ENCODE peak calls at places on chromosomes 16 and 17, in four cellular contexts. Q is cardiac muscle cell, M is heart right ventricle, L is AG09309. E is an unnamed sample.

GRCh38 chr17:79340771-79341528 is 266.3 kb downstream of the ENGASE start:
- DNase-seq in Q (no peak), L (no peak), M (no peak), E (no peak)

GRCh38 chr17:69246726-69247375 is 18.2 kb upstream of the ABCA10 start:
- DNase-seq in Q (peak; percentile 76), L (no peak), M (no peak), E (no peak)

GRCh38 chr16:54135361-54136275 is 151.0 kb downstream of the IRX3 start:
- DNase-seq in Q (peak; percentile 71), M (no peak), L (peak; percentile 41), E (no peak)

GRCh38 chr17:83173180-83173996 is 94.0 kb downstream of the METRNL start:
- DNase-seq in L (no peak), Q (no peak), M (no peak), E (no peak)

GRCh38 chr16:27436065-27436464 is 34.1 kb downstream of the IL21R start:
- DNase-seq in Q (no peak), L (no peak), M (no peak), E (no peak)

GRCh38 chr17:7610641-7611040 is 4.1 kb downstream of the FXR2 start:
- DNase-seq in L (no peak), Q (no peak), M (no peak), E (no peak)

GRCh38 chr16:81785138-81785924 is 6.2 kb downstream of the PLCG2 start:
- DNase-seq in M (no peak), Q (no peak), L (no peak), E (no peak)

GRCh38 chr17:9904277-9905077 is 594 bp downstream of the RCVRN start:
- DNase-seq in L (no peak), Q (no peak), M (no peak), E (no peak)

GRCh38 chr17:60231234-60231633 is 81.5 kb downstream of the CA4 start:
- DNase-seq in M (no peak), L (no peak), Q (peak; percentile 57), E (no peak)

GRCh38 chr17:15456486-15456885 is 10.9 kb downstream of the CDRT4 start:
- DNase-seq in Q (no peak), L (no peak), M (no peak), E (no peak)

GRCh38 chr17:49000943-49001342 is 3.8 kb downstream of the IGF2BP1 start:
- DNase-seq in L (no peak), M (no peak), Q (no peak), E (no peak)

GRCh38 chr16:53912155-53912554 is 208.2 kb downstream of the FTO start:
- DNase-seq in M (no peak), L (no peak), Q (no peak), E (no peak)

GRCh38 chr16:9072806-9073341 is 18.6 kb upstream of the HAPSTR1 start:
- DNase-seq in M (no peak), Q (peak; percentile 81), L (peak; percentile 77), E (no peak)

GRCh38 chr16:69397821-69398521 is 12.2 kb upstream of the TERF2 start:
- DNase-seq in M (no peak), L (no peak), Q (peak; percentile 86), E (peak; percentile 57)

GRCh38 chr17:59366773-59367656 is 35.6 kb downstream of the YPEL2 start:
- DNase-seq in Q (no peak), M (no peak), L (no peak), E (no peak)

GRCh38 chr17:1713878-1714487 is 3.8 kb upstream of the TLCD2 start:
- DNase-seq in M (no peak), L (no peak), Q (peak; percentile 61), E (peak; percentile 56)
- TF ChIP-seq CTCF in M (peak; percentile 35), L (peak; percentile 31), Q (peak; percentile 43), E (no peak)

DNA sequence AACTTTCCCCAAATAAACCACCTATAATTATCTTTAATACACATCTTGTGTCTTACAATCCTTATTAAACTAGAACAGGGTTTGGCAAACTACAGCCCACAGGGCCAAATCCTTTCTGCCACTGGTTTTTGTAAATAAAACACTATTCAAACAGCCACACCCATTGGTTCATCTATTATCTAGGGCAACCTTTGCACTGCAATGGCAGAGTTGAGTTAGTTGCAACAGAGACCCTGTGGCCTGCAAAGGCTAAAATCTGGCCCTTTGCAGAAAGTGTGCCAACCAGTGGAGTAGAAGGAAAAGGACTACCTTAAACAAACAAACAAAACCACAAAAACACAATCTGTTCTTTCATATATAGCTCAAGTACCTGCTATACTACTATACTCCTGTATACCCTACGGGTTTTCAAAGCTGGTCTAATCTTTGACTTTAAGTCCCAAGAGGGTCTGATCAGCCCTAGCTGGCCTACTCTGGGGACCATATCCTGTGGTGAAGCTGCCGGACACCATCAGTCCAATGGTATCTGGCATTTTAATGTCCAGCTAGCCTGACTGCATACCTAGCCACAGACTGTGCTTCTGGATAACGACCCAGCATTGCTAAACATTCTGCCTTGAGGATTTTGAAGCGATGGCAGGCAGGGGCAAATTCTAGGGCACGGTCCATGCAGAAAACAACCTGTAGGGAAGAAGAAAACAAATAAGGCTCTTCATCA is 23.3 kb downstream of the CNP start:
- DNase-seq in M (no peak), Q (no peak), L (no peak), E (no peak)
- TF ChIP-seq CTCF in M (no peak), Q (no peak), L (no peak), E (no peak)

GRCh38 chr17:75116681-75117080 is 6.9 kb downstream of the ARMC7 start:
- DNase-seq in Q (no peak), L (no peak), M (no peak), E (no peak)

GRCh38 chr17:75113798-75114551 is 4.2 kb downstream of the ARMC7 start:
- DNase-seq in M (peak; percentile 76), Q (peak; percentile 94), L (peak; percentile 68), E (peak; percentile 89)

GRCh38 chr17:75124041-75124818 is 7.3 kb downstream of the NT5C start:
- DNase-seq in Q (peak; percentile 78), L (no peak), M (peak; percentile 50), E (no peak)

GRCh38 chr17:75115545-75115944 is 5.8 kb downstream of the ARMC7 start:
- DNase-seq in Q (no peak), M (no peak), L (no peak), E (no peak)

DNA sequence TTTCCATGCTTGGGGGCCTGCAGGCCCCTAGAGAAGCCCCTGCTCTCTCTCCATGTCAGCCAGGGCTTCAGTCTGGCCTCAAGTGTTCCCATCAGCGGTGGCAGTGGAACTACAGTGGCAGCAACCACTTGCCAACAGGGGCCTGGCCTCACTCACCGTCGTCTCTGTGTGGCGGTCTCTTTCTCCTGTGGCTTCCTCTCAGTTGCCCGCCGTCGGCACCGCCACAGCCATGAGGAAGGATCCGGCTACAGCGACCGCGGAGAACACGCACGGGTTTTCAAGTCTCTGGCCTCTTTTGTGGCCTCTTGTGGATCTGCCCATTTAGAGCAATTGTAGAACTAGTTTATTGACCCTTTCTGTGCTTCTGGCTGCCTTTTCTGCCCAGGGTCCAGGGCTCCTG is 8.5 kb downstream of the ARMC7 start:
- DNase-seq in M (no peak), L (no peak), Q (no peak), E (no peak)
- TF ChIP-seq CTCF in M (no peak), L (no peak), Q (no peak), E (no peak)

GRCh38 chr16:51813609-51814008 is 662.5 kb upstream of the SALL1 start:
- DNase-seq in Q (no peak), M (no peak), L (no peak), E (no peak)
- TF ChIP-seq CTCF in Q (no peak), M (no peak), L (no peak), E (peak; percentile 33)

DNA sequence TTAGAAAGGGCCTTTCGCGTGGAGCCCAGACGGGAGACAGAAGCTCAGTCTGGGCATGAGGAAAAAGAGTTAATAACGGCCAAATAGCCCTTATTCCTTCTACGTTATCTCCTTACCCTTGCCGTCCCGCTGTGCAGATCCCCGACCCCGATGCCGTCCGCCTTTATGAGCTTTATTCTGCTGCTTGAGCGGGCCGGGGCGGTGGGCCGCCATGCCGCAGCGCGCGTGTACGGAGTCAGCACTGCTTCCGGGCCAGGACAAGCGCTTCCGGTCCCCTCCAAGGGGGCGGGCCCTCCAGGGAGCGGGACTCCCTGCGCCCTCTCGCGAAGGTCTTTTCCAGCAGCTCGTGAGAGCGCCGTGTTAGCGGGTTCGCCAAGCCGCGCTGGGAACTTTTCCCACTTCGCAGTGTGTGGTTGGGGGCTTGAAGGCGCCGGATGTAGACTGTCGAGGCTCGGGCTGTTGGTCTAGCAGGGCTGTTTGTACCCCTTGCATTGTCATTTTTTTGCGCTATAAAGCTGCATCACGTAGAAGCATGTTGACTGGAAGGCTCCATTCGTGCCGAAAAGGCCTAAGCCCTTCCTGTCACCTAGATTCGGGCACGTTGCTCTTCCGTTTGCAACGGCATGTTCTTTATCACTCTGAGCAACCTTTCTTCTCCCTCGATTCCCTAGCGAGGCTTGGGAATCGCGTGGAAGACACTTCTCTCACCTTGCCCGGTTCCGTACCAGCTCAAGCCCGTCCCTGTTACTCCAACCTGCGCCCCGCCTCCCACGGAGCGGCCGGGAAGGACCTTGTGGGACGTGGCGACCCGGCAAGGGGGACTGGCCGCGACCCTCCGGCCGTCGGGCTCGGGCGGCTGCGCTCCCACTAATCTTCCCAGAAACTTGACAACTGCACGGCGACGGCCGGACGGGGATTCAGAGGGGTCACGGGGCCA is at the start of gene TSR1:
- DNase-seq in Q (peak; percentile 93), M (peak; percentile 92), L (peak; percentile 41), E (peak; percentile 91)
- TF ChIP-seq CTCF in Q (peak; percentile 25), M (peak; percentile 59), L (peak; percentile 25), E (no peak)

GRCh38 chr17:42027961-42028790 is 8.3 kb downstream of the NKIRAS2 start:
- DNase-seq in Q (no peak), L (no peak), M (no peak), E (no peak)
- TF ChIP-seq CTCF in Q (peak; percentile 37), L (peak; percentile 27), M (no peak), E (no peak)

GRCh38 chr16:57663917-57664661 is 4.0 kb upstream of the ADGRG3 start:
- DNase-seq in M (no peak), Q (no peak), L (no peak), E (no peak)
- TF ChIP-seq CTCF in M (no peak), Q (no peak), L (no peak), E (no peak)

E was measured in endothelial cell.